ENCODE peak calls at places on chromosomes 2 and 18, in nine cellular contexts. T is A549, D is HepG2, X is sigmoid colon, G is suprapubic skin, B is transverse colon, Q is K562, N is GM12878, A is stomach. O is an unnamed sample.

GRCh38 chr2:54634012-54634411 is 89.5 kb upstream of the EML6 start:
- DNase-seq in T (no peak), D (no peak), X (no peak), G (no peak), B (no peak), Q (no peak), N (no peak), A (no peak), O (no peak)

GRCh38 chr18:62324917-62325805 is at the start of gene TNFRSF11A:
- DNase-seq in T (peak), D (no peak), X (no peak), G (no peak), B (peak), Q (peak), N (no peak), A (peak), O (no peak)

GRCh38 chr2:46179037-46179621 is 118.1 kb upstream of the EPAS1 start:
- DNase-seq in T (peak), D (no peak), X (peak), G (no peak), B (peak), Q (peak), N (peak), A (peak), O (peak)

GRCh38 chr18:77366725-77367641 is 117.3 kb downstream of the GALR1 start:
- DNase-seq in T (peak), D (peak), X (no peak), G (no peak), B (peak), Q (no peak), N (no peak), A (no peak), O (no peak)

GRCh38 chr18:76461692-76462325 is 33.2 kb downstream of the ZNF516 start:
- DNase-seq in T (no peak), D (no peak), X (no peak), G (peak), B (no peak), Q (no peak), N (no peak), A (no peak), O (no peak)

GRCh38 chr2:109153005-109153404 is 24.0 kb downstream of the SH3RF3 start:
- DNase-seq in T (no peak), D (no peak), X (no peak), G (no peak), B (no peak), Q (no peak), N (no peak), A (no peak), O (no peak)

GRCh38 chr18:56152547-56152946 is 485.8 kb downstream of the TXNL1 start:
- DNase-seq in T (no peak), D (no peak), X (no peak), G (no peak), B (no peak), Q (no peak), N (no peak), A (no peak), O (no peak)

GRCh38 chr2:23649285-23649684 is 264.3 kb downstream of the KLHL29 start:
- DNase-seq in T (no peak), D (no peak), X (no peak), G (no peak), B (no peak), Q (no peak), N (no peak), A (no peak), O (no peak)

GRCh38 chr2:128304715-128305554 is 13.7 kb downstream of the HS6ST1 start:
- DNase-seq in T (peak), D (peak), X (peak), G (no peak), B (peak), Q (peak), N (no peak), A (peak), O (peak)

GRCh38 chr2:37476411-37476810 is 132.0 kb downstream of the QPCT start:
- DNase-seq in T (no peak), D (no peak), X (no peak), G (no peak), B (no peak), Q (no peak), N (no peak), A (no peak), O (no peak)

GRCh38 chr2:208039661-208040060 is 14.3 kb upstream of the PLEKHM3 start:
- DNase-seq in T (no peak), D (no peak), X (no peak), G (no peak), B (no peak), Q (no peak), N (no peak), A (no peak), O (no peak)

GRCh38 chr2:154556146-154556545 is 142.3 kb upstream of the KCNJ3 start:
- DNase-seq in T (no peak), D (no peak), X (no peak), G (no peak), B (no peak), Q (no peak), N (no peak), A (no peak), O (no peak)

GRCh38 chr18:58861353-58861752 is 3.3 kb upstream of the ZNF532 start:
- DNase-seq in T (no peak), D (no peak), X (peak), G (no peak), B (no peak), Q (no peak), N (no peak), A (no peak), O (no peak)

GRCh38 chr2:121135168-121135853 is 149.7 kb downstream of the TFCP2L1 start:
- DNase-seq in T (no peak), D (no peak), X (no peak), G (no peak), B (no peak), Q (peak), N (no peak), A (no peak), O (no peak)

GRCh38 chr18:23229472-23229871 is 94.2 kb downstream of the CABLES1 start:
- DNase-seq in T (no peak), D (no peak), X (no peak), G (no peak), B (no peak), Q (no peak), N (no peak), A (no peak), O (no peak)

GRCh38 chr18:3264362-3264761 is 2.4 kb downstream of the MYL12B start:
- DNase-seq in T (peak), D (peak), X (no peak), G (no peak), B (peak), Q (peak), N (no peak), A (no peak), O (no peak)

GRCh38 chr2:101818531-101819451 is 121.3 kb downstream of the MAP4K4 start:
- DNase-seq in T (no peak), D (peak), X (no peak), G (no peak), B (no peak), Q (no peak), N (no peak), A (no peak), O (no peak)

GRCh38 chr18:69365658-69366057 is 35.0 kb upstream of the DOK6 start:
- DNase-seq in T (no peak), D (no peak), X (no peak), G (no peak), B (no peak), Q (no peak), N (no peak), A (no peak), O (no peak)

GRCh38 chr2:119746836-119747235 is 12.9 kb upstream of the PTPN4 start:
- DNase-seq in T (no peak), D (no peak), X (no peak), G (no peak), B (no peak), Q (no peak), N (no peak), A (no peak), O (no peak)

GRCh38 chr2:230905448-230906430 is 19.3 kb downstream of the GPR55 start:
- DNase-seq in T (no peak), D (peak), X (peak), G (peak), B (no peak), Q (peak), N (no peak), A (peak), O (no peak)

GRCh38 chr2:60515751-60516226 is 37.7 kb downstream of the BCL11A start:
- DNase-seq in T (no peak), D (no peak), X (peak), G (no peak), B (no peak), Q (no peak), N (peak), A (no peak), O (no peak)

GRCh38 chr2:205494856-205495255 is 187.4 kb upstream of the NRP2 start:
- DNase-seq in T (no peak), D (no peak), X (no peak), G (no peak), B (no peak), Q (no peak), N (no peak), A (no peak), O (no peak)

GRCh38 chr18:58101291-58101706 is 57.3 kb downstream of the NEDD4L start:
- DNase-seq in T (no peak), D (no peak), X (no peak), G (no peak), B (no peak), Q (no peak), N (no peak), A (no peak), O (no peak)

GRCh38 chr2:16218651-16219050 is 278.3 kb downstream of the MYCN start:
- DNase-seq in T (peak), D (peak), X (no peak), G (no peak), B (peak), Q (peak), N (no peak), A (peak), O (no peak)

GRCh38 chr18:52009958-52010357 is 330.0 kb upstream of the DCC start:
- DNase-seq in T (no peak), D (no peak), X (no peak), G (no peak), B (no peak), Q (no peak), N (no peak), A (no peak), O (no peak)

GRCh38 chr2:4995466-4995865 is 696.7 kb upstream of the SOX11 start:
- DNase-seq in T (no peak), D (no peak), X (no peak), G (no peak), B (no peak), Q (no peak), N (no peak), A (no peak), O (no peak)

GRCh38 chr2:4094743-4095142 is 391.4 kb downstream of the DCDC2C start:
- DNase-seq in T (no peak), D (no peak), X (no peak), G (no peak), B (no peak), Q (no peak), N (no peak), A (no peak), O (no peak)

GRCh38 chr2:124877065-124877671 is 852.1 kb downstream of the CNTNAP5 start:
- DNase-seq in T (no peak), D (no peak), X (no peak), G (no peak), B (no peak), Q (no peak), N (no peak), A (no peak), O (no peak)

GRCh38 chr2:112947374-112947773 is 30.4 kb upstream of the IL36G start:
- DNase-seq in T (no peak), D (peak), X (no peak), G (no peak), B (no peak), Q (no peak), N (no peak), A (no peak), O (no peak)

GRCh38 chr2:203492965-203493364 is 42.1 kb downstream of the RAPH1 start:
- DNase-seq in T (no peak), D (no peak), X (no peak), G (no peak), B (no peak), Q (no peak), N (no peak), A (no peak), O (no peak)

GRCh38 chr2:122319551-122320132 is 564.2 kb downstream of the TSN start:
- DNase-seq in T (no peak), D (no peak), X (no peak), G (no peak), B (no peak), Q (no peak), N (no peak), A (no peak), O (no peak)

GRCh38 chr2:20611077-20611843 is 39.6 kb downstream of the HS1BP3 start:
- DNase-seq in T (no peak), D (peak), X (peak), G (peak), B (peak), Q (no peak), N (no peak), A (peak), O (peak)
- TF ChIP-seq EP300 in T (no peak), D (peak), X (peak), G (no peak), B (peak), Q (no peak), N (no peak), A (peak), O (peak)

DNA sequence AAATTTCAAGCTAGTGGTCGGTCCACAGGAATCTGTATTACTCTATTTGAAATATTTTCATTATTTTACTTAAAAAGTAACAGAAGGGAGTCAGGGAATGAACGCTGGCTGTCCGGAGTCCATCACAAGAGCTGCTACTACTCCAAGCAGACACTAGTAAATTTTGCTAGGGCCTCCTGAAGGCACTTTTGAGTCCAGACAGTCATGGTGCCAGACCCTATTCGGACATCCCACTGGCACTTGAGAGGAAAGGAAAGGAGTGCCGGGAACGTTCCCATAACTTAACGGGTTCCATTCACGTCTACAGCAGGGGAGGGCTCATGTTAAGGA is 582 bp upstream of the GMCL1 start:
- DNase-seq in T (no peak), D (no peak), X (no peak), G (no peak), B (no peak), Q (no peak), N (no peak), A (no peak), O (no peak)
- TF ChIP-seq EP300 in T (no peak), D (no peak), X (no peak), G (no peak), B (no peak), Q (no peak), N (no peak), A (no peak), O (no peak)

DNA sequence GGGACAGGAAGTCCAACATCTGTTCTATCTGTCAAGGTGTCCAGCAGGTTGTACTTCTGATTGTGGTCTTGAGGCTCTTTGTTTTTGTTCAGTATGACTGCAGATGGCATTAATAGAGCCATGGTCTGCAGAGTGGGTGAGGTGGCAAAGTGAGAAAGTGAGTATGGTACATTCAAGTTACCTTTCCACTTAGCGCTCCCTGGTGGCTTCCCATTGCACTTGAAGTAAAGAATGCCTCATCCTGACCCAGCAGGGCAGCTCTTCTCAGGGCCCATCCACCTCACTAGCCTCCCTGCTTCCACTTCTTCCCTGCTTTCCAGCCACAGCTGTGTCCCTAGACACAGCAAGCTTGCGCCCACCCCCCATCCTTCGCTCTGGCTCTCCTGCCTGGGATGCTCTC is 148.0 kb upstream of the ALPP start:
- DNase-seq in T (peak), D (peak), X (no peak), G (no peak), B (peak), Q (peak), N (no peak), A (peak), O (no peak)
- TF ChIP-seq EP300 in T (no peak), D (no peak), X (no peak), G (no peak), B (no peak), Q (no peak), N (no peak), A (no peak), O (no peak)

GRCh38 chr18:32754508-32755263 is 18.1 kb downstream of the KLHL14 start:
- DNase-seq in T (no peak), D (no peak), X (no peak), G (no peak), B (no peak), Q (no peak), N (no peak), A (no peak), O (no peak)

GRCh38 chr18:32750328-32750727 is 22.5 kb downstream of the KLHL14 start:
- DNase-seq in T (no peak), D (no peak), X (no peak), G (no peak), B (no peak), Q (no peak), N (no peak), A (no peak), O (no peak)

GRCh38 chr18:32749809-32750208 is 23.0 kb downstream of the KLHL14 start:
- DNase-seq in T (no peak), D (no peak), X (no peak), G (no peak), B (no peak), Q (no peak), N (no peak), A (no peak), O (no peak)

GRCh38 chr18:32753656-32754221 is 19.1 kb downstream of the KLHL14 start:
- DNase-seq in T (no peak), D (no peak), X (no peak), G (no peak), B (no peak), Q (no peak), N (no peak), A (no peak), O (no peak)
- TF ChIP-seq EP300 in T (no peak), D (no peak), X (no peak), G (no peak), B (no peak), Q (no peak), N (no peak), A (no peak), O (no peak)

DNA sequence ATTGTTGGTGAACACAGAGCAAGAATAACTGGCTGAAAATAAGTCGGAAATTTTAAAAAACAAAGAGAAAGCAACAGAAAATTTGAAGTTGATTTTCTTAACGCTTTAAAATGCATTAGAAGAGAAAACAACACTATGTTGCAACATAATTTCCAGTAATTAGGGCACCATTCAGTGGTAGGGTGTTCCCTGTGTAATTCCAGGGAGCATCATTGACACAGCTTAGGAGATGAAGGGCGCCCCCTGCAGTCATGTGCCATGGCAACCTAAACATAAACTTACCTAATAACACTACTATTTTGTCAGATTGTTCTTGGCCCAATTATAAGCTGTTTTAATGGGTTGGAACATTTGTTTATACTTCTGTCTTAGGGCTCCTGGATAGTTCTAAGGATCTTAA is 99.6 kb downstream of the DTNA start:
- DNase-seq in T (peak), D (peak), X (peak), G (no peak), B (peak), Q (peak), N (no peak), A (no peak), O (peak)
- TF ChIP-seq EP300 in T (no peak), D (no peak), X (no peak), G (no peak), B (no peak), Q (no peak), N (no peak), A (no peak), O (no peak)

GRCh38 chr2:10614940-10615339 is 74.8 kb downstream of the NOL10 start:
- DNase-seq in T (no peak), D (no peak), X (no peak), G (no peak), B (peak), Q (no peak), N (no peak), A (no peak), O (no peak)
- TF ChIP-seq EP300 in T (no peak), D (no peak), X (no peak), G (no peak), B (no peak), Q (no peak), N (no peak), A (no peak), O (no peak)

DNA sequence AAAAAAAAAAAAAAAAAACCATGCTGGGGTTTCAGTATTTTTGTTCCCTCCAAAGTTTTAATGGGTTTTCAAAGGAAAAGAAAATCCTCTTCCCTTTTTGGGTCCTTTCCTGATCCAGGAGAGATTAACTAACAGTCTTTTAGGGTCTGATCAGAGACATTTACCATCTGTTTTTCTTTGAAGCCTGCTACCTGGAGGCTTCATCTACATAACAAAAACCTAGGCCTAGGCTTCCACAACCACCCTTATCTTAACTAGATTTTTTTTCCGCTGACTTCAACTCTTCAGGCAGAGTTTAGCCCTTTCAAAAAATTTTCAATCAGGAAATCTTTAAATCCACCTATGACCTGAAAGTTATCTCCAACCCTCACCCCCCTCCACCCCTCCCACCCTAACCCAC is 154.7 kb downstream of the MBD2 start:
- DNase-seq in T (no peak), D (no peak), X (no peak), G (no peak), B (no peak), Q (no peak), N (no peak), A (no peak), O (no peak)
- TF ChIP-seq EP300 in T (no peak), D (no peak), X (no peak), G (no peak), B (no peak), Q (no peak), N (no peak), A (no peak), O (no peak)

GRCh38 chr2:118374974-118375745 is 286.9 kb downstream of the INSIG2 start:
- DNase-seq in T (no peak), D (no peak), X (no peak), G (no peak), B (no peak), Q (no peak), N (no peak), A (no peak), O (no peak)

GRCh38 chr2:118372876-118373597 is 284.8 kb downstream of the INSIG2 start:
- DNase-seq in T (no peak), D (no peak), X (no peak), G (no peak), B (no peak), Q (no peak), N (no peak), A (no peak), O (no peak)

GRCh38 chr2:118375907-118376306 is 287.6 kb downstream of the INSIG2 start:
- DNase-seq in T (no peak), D (no peak), X (no peak), G (no peak), B (no peak), Q (no peak), N (no peak), A (no peak), O (no peak)

GRCh38 chr2:118371500-118371899 is 283.2 kb downstream of the INSIG2 start:
- DNase-seq in T (peak), D (peak), X (no peak), G (no peak), B (no peak), Q (peak), N (no peak), A (no peak), O (no peak)
- TF ChIP-seq EP300 in T (no peak), D (no peak), X (no peak), G (no peak), B (no peak), Q (no peak), N (no peak), A (no peak), O (no peak)

O was measured in ovary.